ENCODE peak calls at places on chromosome 21, in six cellular contexts. U is upper lobe of right lung, B is colonic mucosa, K is thoracic aorta, E is mucosa of descending colon, Z is A549. X is an unnamed sample. For H3K4me1, the result is how much of the 10 kb centered on the place peaks cover.

GRCh38 chr21:33419538-33420123 is 16.4 kb downstream of the IFNGR2 start:
- DNase-seq in U (no peak), B (no peak), K (no peak), E (no peak), Z (peak), X (no peak)

GRCh38 chr21:40689241-40689640 is 157.7 kb downstream of the DSCAM start:
- DNase-seq in U (no peak), B (no peak), K (no peak), E (no peak), Z (no peak), X (no peak)

GRCh38 chr21:38170705-38171682 is 85.8 kb upstream of the KCNJ15 start:
- DNase-seq in U (no peak), B (no peak), K (no peak), E (no peak), Z (peak), X (no peak)

GRCh38 chr21:46196733-46197132 is 12.5 kb upstream of the SPATC1L start:
- DNase-seq in U (peak), B (no peak), K (no peak), E (peak), Z (no peak), X (no peak)

GRCh38 chr21:21074305-21074704 is 76.1 kb downstream of the NCAM2 start:
- DNase-seq in U (no peak), B (no peak), K (no peak), E (no peak), Z (no peak), X (no peak)

GRCh38 chr21:27837933-27838332 is 871.0 kb upstream of the ADAMTS5 start:
- DNase-seq in U (no peak), B (no peak), K (no peak), E (no peak), Z (no peak), X (no peak)

GRCh38 chr21:27734146-27734545 is 767.3 kb upstream of the ADAMTS5 start:
- DNase-seq in U (no peak), B (no peak), K (no peak), E (no peak), Z (no peak), X (no peak)

GRCh38 chr21:25369524-25370300 is 237.6 kb downstream of the MRPL39 start:
- DNase-seq in U (no peak), B (no peak), K (no peak), E (no peak), Z (no peak), X (no peak)

GRCh38 chr21:46057111-46057709 is 40.7 kb upstream of the COL6A2 start:
- DNase-seq in U (peak), B (no peak), K (no peak), E (no peak), Z (no peak), X (no peak)

GRCh38 chr21:15616864-15617574 is 112.8 kb upstream of the USP25 start:
- DNase-seq in U (no peak), B (no peak), K (no peak), E (no peak), Z (no peak), X (no peak)

GRCh38 chr21:46245213-46245915 is 16.8 kb upstream of the LSS start:
- DNase-seq in U (no peak), B (no peak), K (no peak), E (no peak), Z (no peak), X (no peak)

GRCh38 chr21:27817061-27817460 is 850.2 kb upstream of the ADAMTS5 start:
- DNase-seq in U (no peak), B (no peak), K (no peak), E (no peak), Z (no peak), X (no peak)

GRCh38 chr21:22796147-22796546 is 1797.9 kb downstream of the NCAM2 start:
- DNase-seq in U (no peak), B (no peak), K (no peak), E (no peak), Z (no peak), X (no peak)

GRCh38 chr21:40243676-40244075 is 376.4 kb downstream of the PCP4 start:
- DNase-seq in U (no peak), B (no peak), K (no peak), E (no peak), Z (no peak), X (no peak)

GRCh38 chr21:15063081-15063820 is 1.5 kb downstream of the NRIP1 start:
- DNase-seq in U (no peak), B (peak), K (no peak), E (peak), Z (no peak), X (no peak)

GRCh38 chr21:41951876-41952567 is 1.8 kb downstream of the C2CD2 start:
- DNase-seq in U (no peak), B (no peak), K (no peak), E (no peak), Z (no peak), X (no peak)
- H3K4me1 ChIP-seq in U (under half), B (under half), K (under half), E (under half), Z (under half), X (under half)

DNA sequence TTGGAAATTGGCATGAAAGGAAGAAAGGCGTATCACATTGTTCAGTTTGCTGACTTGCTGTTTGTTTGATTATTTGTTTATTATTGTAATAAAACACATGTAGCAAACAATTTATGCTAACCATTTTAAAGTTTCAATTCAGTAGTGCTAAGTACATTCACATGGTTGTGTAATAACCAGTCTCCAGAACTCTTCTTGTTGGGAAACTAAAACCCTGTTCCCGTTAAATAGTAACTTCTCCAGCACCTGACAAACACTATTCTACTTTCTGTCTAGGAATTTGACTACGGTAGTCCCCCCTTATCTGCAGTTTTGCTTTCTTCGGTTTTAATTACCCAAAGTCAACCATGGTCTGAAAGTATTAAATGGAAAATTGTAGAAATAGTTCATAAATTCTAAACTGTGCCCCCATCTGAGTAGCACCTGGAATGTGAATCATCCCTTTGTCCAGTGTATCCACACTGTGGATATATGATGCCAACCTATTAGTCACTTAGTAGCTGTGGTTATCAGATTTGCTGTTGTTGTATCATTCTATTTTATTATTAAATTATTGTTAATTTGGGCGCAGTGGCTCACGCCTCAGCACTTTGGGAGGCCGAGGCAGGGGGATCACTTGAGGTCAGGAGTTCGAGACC is 5.5 kb downstream of the MORC3 start:
- DNase-seq in U (no peak), B (no peak), K (no peak), E (no peak), Z (no peak), X (no peak)
- H3K4me1 ChIP-seq in U (half or more), B (under half), K (under half), E (under half), Z (under half), X (under half)

DNA sequence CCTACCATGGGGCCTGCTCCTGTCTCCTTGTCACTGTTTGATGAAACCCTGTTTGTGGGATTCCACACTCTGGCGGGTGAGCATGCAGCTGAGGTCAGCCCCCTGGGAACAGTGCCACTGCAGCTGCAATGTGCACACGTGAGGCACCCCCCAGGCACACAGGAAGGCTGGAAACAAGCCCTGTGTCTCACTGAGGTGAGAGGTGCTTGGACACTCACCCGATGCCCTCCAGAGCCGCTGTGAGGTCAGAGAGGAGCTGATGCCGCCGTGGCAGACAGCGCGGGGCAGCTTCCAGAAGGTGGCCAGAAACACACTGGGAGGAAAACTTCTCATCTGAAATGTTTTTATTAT is 49.7 kb downstream of the SLX9 start:
- DNase-seq in U (no peak), B (no peak), K (no peak), E (peak), Z (no peak), X (peak)
- H3K4me1 ChIP-seq in U (under half), B (under half), K (under half), E (under half), Z (under half), X (under half)

GRCh38 chr21:17782051-17782450 is 37.1 kb downstream of the C21orf91 start:
- DNase-seq in U (no peak), B (no peak), K (no peak), E (no peak), Z (no peak), X (no peak)
- H3K4me1 ChIP-seq in U (under half), B (under half), K (under half), E (under half), Z (under half), X (under half)

GRCh38 chr21:34808569-34809204 is 139.9 kb downstream of the CLIC6 start:
- DNase-seq in U (no peak), B (no peak), K (no peak), E (no peak), Z (peak), X (no peak)
- H3K4me1 ChIP-seq in U (under half), B (under half), K (under half), E (under half), Z (half or more), X (half or more)

GRCh38 chr21:32413697-32414578 is 1.4 kb downstream of the EVA1C start:
- DNase-seq in U (peak), B (peak), K (no peak), E (peak), Z (no peak), X (no peak)

GRCh38 chr21:32411366-32412161 is 942 bp upstream of the EVA1C start:
- DNase-seq in U (peak), B (peak), K (peak), E (peak), Z (peak), X (no peak)

GRCh38 chr21:32414579-32415358 is 2.3 kb downstream of the EVA1C start:
- DNase-seq in U (no peak), B (no peak), K (no peak), E (no peak), Z (no peak), X (no peak)

GRCh38 chr21:32412162-32412997 is at the start of gene EVA1C:
- DNase-seq in U (peak), B (peak), K (no peak), E (peak), Z (peak), X (no peak)

DNA sequence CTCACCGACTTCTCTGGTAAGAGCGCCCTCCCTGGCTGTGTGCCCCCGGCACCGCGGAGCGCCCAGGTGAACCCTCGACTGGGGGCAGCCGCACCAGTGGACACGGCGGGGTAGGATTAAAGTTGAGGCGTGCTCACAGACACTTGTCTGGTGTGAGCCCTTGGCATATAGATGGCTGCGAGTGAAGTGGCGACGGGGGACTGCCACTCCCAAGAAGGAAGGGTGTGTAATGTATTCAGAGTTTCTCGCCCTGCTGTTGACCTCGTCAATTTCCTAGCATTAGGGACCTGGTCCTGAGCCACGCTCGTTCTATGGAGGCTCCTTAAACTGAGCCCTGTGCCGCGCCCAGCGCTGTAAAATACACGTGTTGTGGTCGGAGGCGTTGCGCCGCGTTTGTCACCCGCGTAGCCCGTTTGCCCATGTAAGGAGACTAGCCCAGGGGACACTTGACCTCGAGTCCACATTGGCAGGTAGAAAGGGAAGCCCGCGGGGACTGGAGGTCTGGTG is 545 bp downstream of the EVA1C start:
- DNase-seq in U (peak), B (peak), K (no peak), E (peak), Z (no peak), X (no peak)
- H3K4me1 ChIP-seq in U (under half), B (under half), K (under half), E (under half), Z (under half), X (under half)

DNA sequence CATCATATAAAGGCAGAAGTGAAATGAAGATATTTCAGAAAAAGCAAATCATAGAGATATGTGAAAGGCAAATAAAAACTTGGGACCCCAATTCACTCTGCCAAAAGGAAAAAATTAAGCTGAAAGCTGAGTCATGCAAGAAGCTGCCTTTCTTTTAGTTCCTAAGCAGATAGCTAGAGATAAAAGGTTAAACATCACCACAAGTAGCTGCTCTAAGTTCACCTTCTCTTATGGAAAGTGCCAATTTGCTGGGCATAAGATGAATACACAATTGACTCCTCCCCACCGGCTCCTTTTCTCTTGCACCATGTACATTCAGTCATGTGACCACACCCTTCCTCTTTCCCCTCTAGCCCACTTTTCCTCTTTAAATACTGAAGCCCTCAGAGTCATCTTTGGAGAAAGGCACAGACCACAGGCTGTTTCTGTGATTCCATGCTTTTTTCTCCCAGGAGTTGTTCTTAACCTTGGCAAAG is 5.4 kb upstream of the SUMO3 start:
- DNase-seq in U (no peak), B (no peak), K (no peak), E (no peak), Z (no peak), X (no peak)
- H3K4me1 ChIP-seq in U (under half), B (under half), K (under half), E (under half), Z (under half), X (under half)

GRCh38 chr21:41755934-41756773 is 10.7 kb downstream of the RIPK4 start:
- DNase-seq in U (no peak), B (no peak), K (no peak), E (no peak), Z (no peak), X (peak)
- H3K4me1 ChIP-seq in U (under half), B (under half), K (under half), E (under half), Z (under half), X (half or more)

X was measured in RWPE2.